ENCODE peak calls at places on chromosome 13, in nine cellular contexts. K, X, T, B, W, U, I, O and E are unnamed samples.

GRCh38 chr13:32821149-32821688 is 195.0 kb upstream of the KL start:
- DNase-seq in K (no peak), X (no peak), T (no peak), B (no peak), W (no peak), U (no peak), I (no peak), O (no peak), E (no peak)

GRCh38 chr13:50125306-50125555 is 110.0 kb downstream of the KCNRG start:
- DNase-seq in K (no peak), X (no peak), T (no peak), B (no peak), W (no peak), U (no peak), I (no peak), O (no peak), E (no peak)

GRCh38 chr13:64675256-64675892 is 2554.8 kb downstream of the PCDH9 start:
- DNase-seq in K (no peak), X (peak), T (no peak), B (peak), W (no peak), U (peak), I (no peak), O (no peak), E (no peak)

GRCh38 chr13:35720290-35720689 is 243.8 kb upstream of the MAB21L1 start:
- DNase-seq in K (no peak), X (no peak), T (no peak), B (peak), W (no peak), U (no peak), I (no peak), O (no peak), E (no peak)

GRCh38 chr13:62431852-62432251 is 1016.2 kb upstream of the PCDH20 start:
- DNase-seq in K (no peak), X (no peak), T (no peak), B (no peak), W (no peak), U (no peak), I (no peak), O (no peak), E (no peak)

GRCh38 chr13:98782654-98783053 is 30.2 kb upstream of the SLC15A1 start:
- DNase-seq in K (no peak), X (no peak), T (peak), B (no peak), W (no peak), U (no peak), I (no peak), O (no peak), E (no peak)

GRCh38 chr13:30997697-30998547 is 65.5 kb downstream of the TEX26 start:
- DNase-seq in K (no peak), X (no peak), T (no peak), B (no peak), W (no peak), U (no peak), I (no peak), O (no peak), E (no peak)

GRCh38 chr13:112843392-112844250 is 125.4 kb upstream of the MCF2L start:
- DNase-seq in K (no peak), X (no peak), T (no peak), B (no peak), W (no peak), U (no peak), I (no peak), O (no peak), E (no peak)

GRCh38 chr13:112742583-112742982 is 52.7 kb downstream of the ATP11A start:
- DNase-seq in K (no peak), X (no peak), T (no peak), B (no peak), W (no peak), U (no peak), I (no peak), O (no peak), E (no peak)

GRCh38 chr13:37690361-37690760 is 91.8 kb upstream of the POSTN start:
- DNase-seq in K (no peak), X (no peak), T (no peak), B (no peak), W (no peak), U (no peak), I (no peak), O (no peak), E (no peak)

GRCh38 chr13:22793598-22794134 is 387.1 kb upstream of the SGCG start:
- DNase-seq in K (no peak), X (peak), T (no peak), B (no peak), W (no peak), U (no peak), I (no peak), O (no peak), E (no peak)

GRCh38 chr13:66915596-66916185 is 314.4 kb downstream of the PCDH9 start:
- DNase-seq in K (no peak), X (no peak), T (peak), B (peak), W (no peak), U (no peak), I (no peak), O (no peak), E (no peak)

GRCh38 chr13:100976993-100977392 is 302.4 kb upstream of the TMTC4 start:
- DNase-seq in K (no peak), X (no peak), T (no peak), B (no peak), W (no peak), U (no peak), I (no peak), O (no peak), E (no peak)

GRCh38 chr13:98549006-98549727 is 27.7 kb downstream of the STK24 start:
- DNase-seq in K (no peak), X (no peak), T (no peak), B (peak), W (no peak), U (no peak), I (no peak), O (no peak), E (no peak)

GRCh38 chr13:26718146-26718545 is 42.4 kb downstream of the GPR12 start:
- DNase-seq in K (no peak), X (no peak), T (no peak), B (no peak), W (no peak), U (no peak), I (no peak), O (no peak), E (no peak)

GRCh38 chr13:51912091-51912490 is 50.3 kb downstream of the CCDC70 start:
- DNase-seq in K (no peak), X (no peak), T (no peak), B (peak), W (no peak), U (no peak), I (no peak), O (no peak), E (no peak)

GRCh38 chr13:66528903-66529576 is 701.1 kb downstream of the PCDH9 start:
- DNase-seq in K (no peak), X (no peak), T (no peak), B (no peak), W (no peak), U (no peak), I (no peak), O (no peak), E (no peak)

GRCh38 chr13:76696370-76696769 is 189.8 kb downstream of the KCTD12 start:
- DNase-seq in K (no peak), X (peak), T (no peak), B (no peak), W (no peak), U (no peak), I (no peak), O (no peak), E (no peak)

GRCh38 chr13:91347996-91348905 is 764 bp downstream of the MIR17HG start:
- DNase-seq in K (peak), X (no peak), T (peak), B (no peak), W (peak), U (no peak), I (peak), O (peak), E (no peak)

GRCh38 chr13:30730526-30730925 is 4.8 kb upstream of the ALOX5AP start:
- DNase-seq in K (no peak), X (peak), T (no peak), B (no peak), W (no peak), U (no peak), I (no peak), O (no peak), E (no peak)

DNA sequence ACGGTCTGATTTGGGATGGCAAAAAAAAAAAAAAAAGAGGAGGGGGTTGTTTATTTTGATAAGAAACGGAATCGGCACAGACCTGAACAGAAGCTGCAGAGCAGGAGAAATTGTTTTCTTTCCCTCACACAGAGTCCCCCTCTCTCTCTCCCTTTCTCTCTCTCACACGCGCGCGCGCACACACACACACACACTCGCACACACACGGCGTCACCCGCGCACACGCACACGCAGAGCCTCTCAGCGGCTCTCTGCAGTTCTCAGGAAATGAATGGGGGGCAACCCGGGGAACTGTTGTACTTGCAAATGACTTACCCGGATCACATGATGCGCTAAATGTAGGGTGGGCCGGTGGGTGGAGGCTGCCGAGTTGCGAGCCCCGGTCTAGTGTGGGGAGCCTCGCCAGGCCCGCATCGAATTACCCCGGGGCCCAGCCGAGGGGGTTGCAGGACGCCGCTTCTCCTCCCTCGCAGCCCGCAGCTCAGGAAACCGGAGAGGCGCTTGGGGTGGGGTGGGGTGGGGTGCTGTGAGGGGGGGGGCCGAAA is 475 bp downstream of the KLF12 start:
- DNase-seq in K (peak), X (peak), T (peak), B (peak), W (peak), U (peak), I (peak), O (peak), E (peak)
- H3K27ac ChIP-seq in K (peak), X (peak), T (peak), B (peak), W (no peak), U (peak), I (peak), O (peak), E (peak)

DNA sequence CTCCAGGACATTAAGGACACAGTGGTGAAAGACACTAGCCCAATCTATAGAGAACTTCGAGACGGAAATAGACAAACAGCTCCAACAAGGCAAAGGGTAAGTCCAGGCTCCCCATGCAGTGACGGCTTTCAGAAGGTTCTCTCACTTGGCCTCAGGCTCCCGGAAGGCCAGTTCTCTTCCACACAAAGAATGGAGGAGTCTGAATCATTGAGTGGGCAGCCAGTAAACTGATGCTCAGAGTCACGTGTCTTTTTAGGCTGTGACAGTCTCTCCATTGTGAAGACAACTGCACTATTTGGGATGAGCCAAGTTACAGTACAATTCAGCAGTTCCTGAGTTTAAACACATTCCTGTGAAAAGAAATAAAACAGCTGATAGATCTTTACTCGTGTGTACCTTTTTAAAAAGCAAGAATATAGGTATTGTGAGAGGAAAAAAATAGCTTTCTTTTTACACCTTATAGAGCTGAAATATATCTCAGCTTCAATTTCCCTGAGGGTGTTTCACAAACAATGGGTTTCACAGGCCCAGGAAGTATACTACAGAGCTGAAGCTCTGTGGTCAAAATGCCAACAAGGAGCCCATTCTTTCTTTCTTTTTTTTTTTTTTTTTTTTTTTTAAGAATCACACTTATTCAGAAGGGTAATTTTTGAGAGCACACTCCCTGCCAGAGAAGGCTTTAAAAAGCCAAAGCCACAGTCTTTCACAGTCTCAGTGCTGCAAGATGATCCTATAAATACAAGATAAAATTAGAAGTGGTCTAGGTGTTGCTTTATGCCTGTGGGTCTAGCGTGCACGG is 135.1 kb downstream of the FREM2 start:
- DNase-seq in K (no peak), X (peak), T (no peak), B (no peak), W (no peak), U (no peak), I (no peak), O (no peak), E (peak)
- H3K27ac ChIP-seq in K (no peak), X (peak), T (no peak), B (no peak), W (no peak), U (peak), I (no peak), O (no peak), E (peak)

GRCh38 chr13:44902793-44903192 is 86.5 kb downstream of the NUFIP1 start:
- DNase-seq in K (no peak), X (no peak), T (no peak), B (no peak), W (no peak), U (no peak), I (no peak), O (no peak), E (no peak)

GRCh38 chr13:44906230-44906629 is 83.0 kb downstream of the NUFIP1 start:
- DNase-seq in K (no peak), X (no peak), T (no peak), B (no peak), W (no peak), U (no peak), I (no peak), O (no peak), E (no peak)

GRCh38 chr13:44906758-44907157 is 82.5 kb downstream of the NUFIP1 start:
- DNase-seq in K (no peak), X (no peak), T (no peak), B (no peak), W (no peak), U (no peak), I (no peak), O (no peak), E (peak)

GRCh38 chr13:44904982-44905381 is 84.3 kb downstream of the NUFIP1 start:
- DNase-seq in K (no peak), X (no peak), T (no peak), B (peak), W (no peak), U (no peak), I (peak), O (no peak), E (no peak)

GRCh38 chr13:44903596-44903995 is 85.7 kb downstream of the NUFIP1 start:
- DNase-seq in K (no peak), X (peak), T (no peak), B (no peak), W (no peak), U (no peak), I (peak), O (no peak), E (peak)
- H3K27ac ChIP-seq in K (no peak), X (no peak), T (no peak), B (no peak), W (peak), U (no peak), I (peak), O (no peak), E (no peak)

GRCh38 chr13:110486061-110486780 is 75.3 kb downstream of the RAB20 start:
- DNase-seq in K (no peak), X (peak), T (no peak), B (no peak), W (no peak), U (no peak), I (no peak), O (no peak), E (no peak)
- H3K27ac ChIP-seq in K (no peak), X (peak), T (no peak), B (no peak), W (no peak), U (no peak), I (no peak), O (no peak), E (no peak)

GRCh38 chr13:110368408-110368807 is 61.3 kb downstream of the COL4A2 start:
- DNase-seq in K (no peak), X (no peak), T (no peak), B (no peak), W (no peak), U (no peak), I (no peak), O (no peak), E (no peak)

GRCh38 chr13:110371550-110372465 is 64.7 kb downstream of the COL4A2 start:
- DNase-seq in K (no peak), X (no peak), T (no peak), B (no peak), W (no peak), U (no peak), I (no peak), O (no peak), E (no peak)

GRCh38 chr13:110366733-110367132 is 59.6 kb downstream of the COL4A2 start:
- DNase-seq in K (no peak), X (no peak), T (no peak), B (no peak), W (no peak), U (no peak), I (no peak), O (no peak), E (no peak)

GRCh38 chr13:110367620-110368019 is 60.5 kb downstream of the COL4A2 start:
- DNase-seq in K (no peak), X (no peak), T (no peak), B (no peak), W (no peak), U (no peak), I (no peak), O (no peak), E (no peak)

GRCh38 chr13:110369400-110369799 is 62.3 kb downstream of the COL4A2 start:
- DNase-seq in K (no peak), X (no peak), T (no peak), B (no peak), W (no peak), U (no peak), I (no peak), O (no peak), E (no peak)
- H3K27ac ChIP-seq in K (no peak), X (no peak), T (no peak), B (no peak), W (no peak), U (no peak), I (no peak), O (no peak), E (no peak)

DNA sequence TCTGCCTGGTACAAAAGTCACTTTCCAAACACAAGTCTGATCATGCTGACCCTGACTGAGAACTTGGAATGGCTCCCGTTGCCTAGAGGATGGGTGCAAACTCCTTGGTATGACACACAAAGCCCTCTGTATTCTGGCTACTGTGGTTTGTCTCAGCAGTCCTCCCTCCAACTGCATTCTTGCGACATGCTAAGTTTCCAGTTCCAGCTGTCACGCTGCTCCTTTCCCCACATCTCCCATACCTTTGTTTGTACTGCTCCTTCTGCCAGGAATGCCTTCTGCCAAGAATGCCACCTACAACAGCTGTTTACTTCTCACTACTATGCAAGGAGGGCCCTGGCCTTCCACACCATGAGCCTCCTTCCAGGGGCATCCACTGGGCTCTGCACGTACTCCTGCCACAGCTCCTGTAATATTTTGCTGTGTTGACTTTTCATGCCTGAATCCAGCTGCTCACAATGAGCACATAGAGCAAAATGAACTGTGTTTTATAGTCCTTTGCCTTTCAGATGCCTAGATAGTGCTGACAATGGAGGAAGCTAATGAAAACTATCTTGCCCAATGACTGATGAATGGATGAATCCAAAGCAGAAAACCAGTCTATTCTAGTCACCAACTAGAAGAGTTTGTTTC is 543.7 kb downstream of the EFNB2 start:
- DNase-seq in K (no peak), X (peak), T (no peak), B (peak), W (no peak), U (peak), I (no peak), O (no peak), E (peak)
- H3K27ac ChIP-seq in K (no peak), X (no peak), T (no peak), B (peak), W (no peak), U (peak), I (no peak), O (no peak), E (no peak)

DNA sequence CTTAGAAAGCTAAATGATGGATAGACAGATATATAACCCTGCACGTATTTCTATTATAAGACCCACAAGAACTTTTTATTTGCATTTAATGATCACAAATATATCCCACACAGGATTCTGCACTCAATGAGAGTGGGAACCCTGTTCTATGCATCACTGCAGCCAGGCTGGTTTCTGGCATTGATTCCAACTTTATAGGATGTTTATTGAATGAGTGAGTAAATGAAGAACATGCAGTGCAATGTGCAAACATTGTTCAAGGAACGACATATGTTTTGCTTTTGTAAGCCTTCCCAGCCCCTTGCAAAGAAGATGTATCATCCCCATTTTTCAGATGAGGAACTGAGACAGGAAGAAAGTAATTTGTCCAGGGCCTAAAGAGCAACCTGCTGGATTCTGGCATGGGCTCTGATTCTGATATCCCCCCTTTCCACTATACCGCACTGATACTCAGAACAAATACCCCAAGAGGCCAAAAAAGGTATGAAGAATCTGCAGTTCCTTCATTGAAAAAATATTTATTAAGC is 246.3 kb downstream of the LACC1 start:
- DNase-seq in K (no peak), X (no peak), T (no peak), B (peak), W (no peak), U (no peak), I (no peak), O (no peak), E (no peak)
- H3K27ac ChIP-seq in K (no peak), X (no peak), T (no peak), B (peak), W (no peak), U (no peak), I (no peak), O (no peak), E (no peak)

GRCh38 chr13:102291587-102292218 is 110.1 kb downstream of the FGF14 start:
- DNase-seq in K (no peak), X (peak), T (no peak), B (no peak), W (no peak), U (no peak), I (no peak), O (no peak), E (no peak)
- H3K27ac ChIP-seq in K (no peak), X (no peak), T (no peak), B (no peak), W (no peak), U (no peak), I (no peak), O (no peak), E (no peak)

DNA sequence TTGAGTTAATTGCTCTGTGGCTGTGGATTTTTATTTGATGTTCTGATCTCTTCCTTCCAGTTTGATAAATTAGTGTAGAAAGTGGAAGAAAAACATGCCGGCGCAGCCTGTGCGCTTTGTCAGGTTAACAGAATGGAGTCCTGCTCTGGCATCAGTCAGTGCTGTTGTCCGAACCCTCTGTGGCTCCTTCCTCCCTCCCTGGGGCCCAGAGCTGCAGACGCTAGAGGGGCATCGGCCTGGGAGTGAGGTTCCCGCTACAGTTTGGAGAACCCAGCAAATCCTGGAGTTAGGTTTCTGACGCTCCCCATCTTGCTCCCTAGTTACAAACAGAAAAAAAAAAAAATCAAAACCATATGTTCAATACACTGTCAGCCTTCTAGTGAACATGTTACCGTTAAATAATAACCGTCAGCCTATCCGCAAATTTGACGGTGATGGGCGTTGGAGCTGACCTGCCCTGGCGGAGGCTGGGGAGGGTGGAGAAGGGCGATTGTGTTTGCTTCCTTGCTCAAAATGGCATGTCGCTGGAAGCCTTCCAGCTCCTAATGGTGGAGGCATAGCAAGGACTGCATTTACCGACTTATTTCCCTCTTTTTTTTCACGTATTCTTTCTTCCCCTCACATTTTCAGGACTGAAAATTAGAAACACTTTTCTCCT is 13.5 kb downstream of the MBNL2 start:
- DNase-seq in K (no peak), X (no peak), T (no peak), B (no peak), W (no peak), U (no peak), I (peak), O (no peak), E (no peak)
- H3K27ac ChIP-seq in K (no peak), X (no peak), T (no peak), B (no peak), W (no peak), U (no peak), I (peak), O (no peak), E (peak)